ENCODE peak calls at places on chromosomes 12 and 14, in five cellular contexts. One of them, this sample, is unnamed.

GRCh38 chr12:31000751-31001150 is 72.9 kb upstream of the DDX11 start:
- DNase-seq in SK-N-SH: no peak
- DNase-seq in GM12878: no peak
- DNase-seq in K562: no peak
- DNase-seq in upper lobe of left lung: no peak
- DNase-seq in this sample: no peak

GRCh38 chr12:109697877-109698468 is 15.7 kb upstream of the FAM222A start:
- DNase-seq in GM12878: no peak
- DNase-seq in upper lobe of left lung: no peak
- DNase-seq in K562: peak
- DNase-seq in SK-N-SH: no peak
- DNase-seq in this sample: no peak

GRCh38 chr12:111446044-111446581 is 40.4 kb downstream of the SH2B3 start:
- DNase-seq in SK-N-SH: peak
- DNase-seq in K562: peak
- DNase-seq in upper lobe of left lung: no peak
- DNase-seq in GM12878: no peak
- DNase-seq in this sample: peak

GRCh38 chr12:100138048-100138907 is 4.4 kb downstream of the BLTP3B start:
- DNase-seq in GM12878: no peak
- DNase-seq in SK-N-SH: no peak
- DNase-seq in upper lobe of left lung: no peak
- DNase-seq in K562: peak
- DNase-seq in this sample: no peak

GRCh38 chr14:74569826-74570591 is 42.0 kb downstream of the LTBP2 start:
- DNase-seq in GM12878: no peak
- DNase-seq in upper lobe of left lung: no peak
- DNase-seq in SK-N-SH: no peak
- DNase-seq in K562: no peak
- DNase-seq in this sample: no peak

GRCh38 chr14:88488081-88488480 is 66.7 kb downstream of the PTPN21 start:
- DNase-seq in SK-N-SH: no peak
- DNase-seq in GM12878: no peak
- DNase-seq in K562: no peak
- DNase-seq in upper lobe of left lung: no peak
- DNase-seq in this sample: no peak

GRCh38 chr12:47156167-47156736 is 76.5 kb upstream of the AMIGO2 start:
- DNase-seq in SK-N-SH: no peak
- DNase-seq in K562: peak
- DNase-seq in upper lobe of left lung: no peak
- DNase-seq in GM12878: no peak
- DNase-seq in this sample: no peak

GRCh38 chr12:11513288-11513687 is 117.9 kb upstream of the PRB2 start:
- DNase-seq in GM12878: no peak
- DNase-seq in SK-N-SH: peak
- DNase-seq in K562: peak
- DNase-seq in upper lobe of left lung: no peak
- DNase-seq in this sample: no peak

GRCh38 chr14:28356819-28357218 is 409.8 kb upstream of the FOXG1 start:
- DNase-seq in SK-N-SH: no peak
- DNase-seq in K562: no peak
- DNase-seq in GM12878: no peak
- DNase-seq in upper lobe of left lung: no peak
- DNase-seq in this sample: no peak

GRCh38 chr12:95182868-95183415 is 34.3 kb downstream of the FGD6 start:
- DNase-seq in upper lobe of left lung: no peak
- DNase-seq in GM12878: no peak
- DNase-seq in SK-N-SH: no peak
- DNase-seq in K562: peak
- DNase-seq in this sample: no peak

GRCh38 chr14:64698899-64699298 is 5.3 kb upstream of the PLEKHG3 start:
- DNase-seq in SK-N-SH: no peak
- DNase-seq in GM12878: no peak
- DNase-seq in K562: no peak
- DNase-seq in upper lobe of left lung: no peak
- DNase-seq in this sample: peak

GRCh38 chr14:77593501-77593911 is 22.9 kb downstream of the SPTLC2 start:
- DNase-seq in GM12878: peak
- DNase-seq in upper lobe of left lung: no peak
- DNase-seq in K562: no peak
- DNase-seq in SK-N-SH: no peak
- DNase-seq in this sample: no peak

GRCh38 chr12:52415870-52416750 is 10.0 kb upstream of the KRT82 start:
- DNase-seq in SK-N-SH: no peak
- DNase-seq in K562: no peak
- DNase-seq in upper lobe of left lung: no peak
- DNase-seq in GM12878: no peak
- DNase-seq in this sample: peak

GRCh38 chr12:107404981-107405380 is 280.6 kb upstream of the PWP1 start:
- DNase-seq in K562: peak
- DNase-seq in SK-N-SH: peak
- DNase-seq in upper lobe of left lung: no peak
- DNase-seq in GM12878: no peak
- DNase-seq in this sample: no peak

GRCh38 chr14:91897121-91897701 is 29.9 kb upstream of the TC2N start:
- DNase-seq in K562: no peak
- DNase-seq in upper lobe of left lung: no peak
- DNase-seq in SK-N-SH: no peak
- DNase-seq in GM12878: no peak
- DNase-seq in this sample: peak

GRCh38 chr14:22980672-22981089 is 1.7 kb downstream of the AJUBA start:
- DNase-seq in SK-N-SH: peak
- DNase-seq in upper lobe of left lung: peak
- DNase-seq in K562: no peak
- DNase-seq in GM12878: no peak
- DNase-seq in this sample: no peak

GRCh38 chr12:5688226-5688625 is 256.3 kb downstream of the NTF3 start:
- DNase-seq in K562: no peak
- DNase-seq in GM12878: no peak
- DNase-seq in SK-N-SH: no peak
- DNase-seq in upper lobe of left lung: no peak
- DNase-seq in this sample: no peak

GRCh38 chr12:70196732-70197361 is 46.4 kb upstream of the CNOT2 start:
- DNase-seq in upper lobe of left lung: no peak
- DNase-seq in GM12878: no peak
- DNase-seq in SK-N-SH: peak
- DNase-seq in K562: no peak
- DNase-seq in this sample: no peak

GRCh38 chr14:31420013-31420318 is 384 bp downstream of the HEATR5A start:
- DNase-seq in SK-N-SH: peak
- DNase-seq in upper lobe of left lung: peak
- DNase-seq in GM12878: no peak
- DNase-seq in K562: peak
- DNase-seq in this sample: peak

GRCh38 chr12:64583395-64584172 is 26.7 kb upstream of the RASSF3 start:
- DNase-seq in upper lobe of left lung: no peak
- DNase-seq in SK-N-SH: peak
- DNase-seq in GM12878: no peak
- DNase-seq in K562: no peak
- DNase-seq in this sample: peak

GRCh38 chr12:19945559-19946485 is 422.5 kb upstream of the PDE3A start:
- DNase-seq in K562: no peak
- DNase-seq in SK-N-SH: peak
- DNase-seq in upper lobe of left lung: no peak
- DNase-seq in GM12878: no peak
- DNase-seq in this sample: no peak

GRCh38 chr12:79911889-79912656 is 22.8 kb downstream of the PPP1R12A start:
- DNase-seq in upper lobe of left lung: no peak
- DNase-seq in GM12878: no peak
- DNase-seq in SK-N-SH: no peak
- DNase-seq in K562: no peak
- DNase-seq in this sample: no peak

GRCh38 chr14:23623962-23624361 is 12.2 kb upstream of the DHRS2 start:
- DNase-seq in GM12878: no peak
- DNase-seq in SK-N-SH: no peak
- DNase-seq in upper lobe of left lung: no peak
- DNase-seq in K562: no peak
- DNase-seq in this sample: no peak

GRCh38 chr12:263574-263973 is 938 bp upstream of the SLC6A13 start:
- DNase-seq in upper lobe of left lung: no peak
- DNase-seq in GM12878: no peak
- DNase-seq in K562: no peak
- DNase-seq in SK-N-SH: no peak
- DNase-seq in this sample: no peak

GRCh38 chr12:100987552-100988277 is 193.1 kb downstream of the ANO4 start:
- DNase-seq in upper lobe of left lung: no peak
- DNase-seq in K562: peak
- DNase-seq in GM12878: peak
- DNase-seq in SK-N-SH: peak
- DNase-seq in this sample: no peak

GRCh38 chr12:46609671-46610070 is 216.1 kb downstream of the SLC38A4 start:
- DNase-seq in K562: no peak
- DNase-seq in SK-N-SH: no peak
- DNase-seq in GM12878: no peak
- DNase-seq in upper lobe of left lung: no peak
- DNase-seq in this sample: no peak

GRCh38 chr12:18250313-18250916 is 10.9 kb upstream of the PIK3C2G start:
- DNase-seq in GM12878: no peak
- DNase-seq in SK-N-SH: peak
- DNase-seq in K562: peak
- DNase-seq in upper lobe of left lung: no peak
- DNase-seq in this sample: no peak

GRCh38 chr14:100391777-100392176 is 68.6 kb downstream of the SLC25A47 start:
- DNase-seq in upper lobe of left lung: no peak
- DNase-seq in SK-N-SH: no peak
- DNase-seq in K562: no peak
- DNase-seq in GM12878: no peak
- DNase-seq in this sample: no peak

GRCh38 chr12:24719293-24719721 is 229.6 kb downstream of the BCAT1 start:
- DNase-seq in SK-N-SH: no peak
- DNase-seq in upper lobe of left lung: no peak
- DNase-seq in K562: no peak
- DNase-seq in GM12878: no peak
- DNase-seq in this sample: no peak

GRCh38 chr12:25200703-25201102 is 5.7 kb downstream of the ETFRF1 start:
- DNase-seq in SK-N-SH: no peak
- DNase-seq in K562: no peak
- DNase-seq in upper lobe of left lung: no peak
- DNase-seq in GM12878: no peak
- DNase-seq in this sample: no peak

GRCh38 chr12:75725505-75726120 is 214.2 kb upstream of the KRR1 start:
- DNase-seq in K562: no peak
- DNase-seq in GM12878: no peak
- DNase-seq in upper lobe of left lung: no peak
- DNase-seq in SK-N-SH: no peak
- DNase-seq in this sample: no peak

GRCh38 chr12:75724913-75725312 is 213.5 kb upstream of the KRR1 start:
- DNase-seq in upper lobe of left lung: no peak
- DNase-seq in K562: no peak
- DNase-seq in SK-N-SH: peak
- DNase-seq in GM12878: no peak
- DNase-seq in this sample: peak

GRCh38 chr12:75728826-75729225 is 217.4 kb upstream of the KRR1 start:
- DNase-seq in GM12878: no peak
- DNase-seq in upper lobe of left lung: no peak
- DNase-seq in SK-N-SH: no peak
- DNase-seq in K562: no peak
- DNase-seq in this sample: no peak

GRCh38 chr12:75722714-75723200 is 211.3 kb upstream of the KRR1 start:
- DNase-seq in SK-N-SH: no peak
- DNase-seq in upper lobe of left lung: no peak
- DNase-seq in GM12878: peak
- DNase-seq in K562: no peak
- DNase-seq in this sample: peak

GRCh38 chr12:75727577-75727976 is 216.2 kb upstream of the KRR1 start:
- DNase-seq in K562: no peak
- DNase-seq in SK-N-SH: no peak
- DNase-seq in upper lobe of left lung: no peak
- DNase-seq in GM12878: no peak
- DNase-seq in this sample: no peak
- TF ChIP-seq POLR2AphosphoS5 in K562: no peak
- TF ChIP-seq POLR2AphosphoS5 in SK-N-SH: no peak
- TF ChIP-seq POLR2AphosphoS5 in upper lobe of left lung: no peak
- TF ChIP-seq POLR2AphosphoS5 in GM12878: no peak
- TF ChIP-seq POLR2AphosphoS5 in this sample: no peak

GRCh38 chr12:119283315-119283714 is 51.2 kb upstream of the CCDC60 start:
- DNase-seq in SK-N-SH: no peak
- DNase-seq in K562: no peak
- DNase-seq in upper lobe of left lung: no peak
- DNase-seq in GM12878: no peak
- DNase-seq in this sample: no peak

GRCh38 chr12:119288559-119288958 is 46.0 kb upstream of the CCDC60 start:
- DNase-seq in SK-N-SH: peak
- DNase-seq in K562: no peak
- DNase-seq in GM12878: no peak
- DNase-seq in upper lobe of left lung: no peak
- DNase-seq in this sample: no peak
- TF ChIP-seq EP300 in SK-N-SH: peak
- TF ChIP-seq EP300 in K562: no peak
- TF ChIP-seq EP300 in GM12878: no peak
- TF ChIP-seq EP300 in upper lobe of left lung: no peak
- TF ChIP-seq EP300 in this sample: no peak

DNA sequence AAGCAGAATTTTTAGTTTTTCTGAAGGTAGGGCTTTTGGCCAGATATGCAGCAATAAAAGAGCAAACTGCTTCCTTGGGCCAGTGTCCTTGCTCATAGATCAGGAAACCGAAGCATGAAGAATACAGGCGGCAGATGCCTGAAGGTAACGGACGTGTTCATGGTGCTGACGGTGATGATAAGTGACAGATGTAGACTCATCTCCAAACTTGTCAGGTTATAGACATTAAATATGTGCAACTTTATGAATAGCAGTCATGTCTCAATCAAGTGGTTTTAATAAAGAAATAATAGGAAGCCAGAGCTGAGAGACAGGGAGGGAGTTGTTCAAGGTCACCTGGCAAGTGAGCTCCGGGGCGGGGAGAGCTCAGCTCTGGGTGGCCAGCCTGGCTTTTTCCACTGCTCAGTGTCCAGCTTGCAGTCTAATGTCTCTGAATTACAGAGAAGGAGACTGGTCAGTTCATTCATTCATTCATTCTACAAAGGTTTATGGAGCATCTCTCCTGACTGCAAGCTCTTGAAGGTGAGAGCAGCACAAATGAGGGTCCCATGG is 1.0 kb downstream of the SERPINA5 start:
- DNase-seq in upper lobe of left lung: no peak
- DNase-seq in SK-N-SH: no peak
- DNase-seq in K562: no peak
- DNase-seq in GM12878: no peak
- DNase-seq in this sample: peak
- TF ChIP-seq POLR2AphosphoS5 in upper lobe of left lung: no peak
- TF ChIP-seq POLR2AphosphoS5 in SK-N-SH: no peak
- TF ChIP-seq POLR2AphosphoS5 in K562: no peak
- TF ChIP-seq POLR2AphosphoS5 in GM12878: no peak
- TF ChIP-seq POLR2AphosphoS5 in this sample: no peak

GRCh38 chr12:90173499-90174197 is 465.0 kb upstream of the ATP2B1 start:
- DNase-seq in GM12878: no peak
- DNase-seq in K562: no peak
- DNase-seq in SK-N-SH: no peak
- DNase-seq in upper lobe of left lung: no peak
- DNase-seq in this sample: no peak
- TF ChIP-seq EP300 in GM12878: no peak
- TF ChIP-seq EP300 in K562: no peak
- TF ChIP-seq EP300 in SK-N-SH: peak
- TF ChIP-seq EP300 in upper lobe of left lung: no peak
- TF ChIP-seq EP300 in this sample: no peak

This sample was measured in sigmoid colon.